ENCODE peak calls at places on chromosomes 11 and 22, in six cellular contexts. L, C, A, N, F and Y are unnamed samples.

GRCh38 chr22:50422046-50422445 is 52.8 kb downstream of the SBF1 start:
- DNase-seq in L (no peak), C (no peak), A (no peak), N (no peak), F (no peak), Y (no peak)

GRCh38 chr11:129323896-129324522 is 51.6 kb upstream of the BARX2 start:
- DNase-seq in L (no peak), C (peak), A (no peak), N (peak), F (peak), Y (no peak)

GRCh38 chr11:132147464-132147863 is 777.0 kb downstream of the NTM start:
- DNase-seq in L (no peak), C (no peak), A (no peak), N (no peak), F (no peak), Y (no peak)

GRCh38 chr11:65432686-65433582 is 10.3 kb downstream of the NEAT1 start:
- DNase-seq in L (no peak), C (peak), A (no peak), N (peak), F (peak), Y (no peak)

GRCh38 chr22:43654271-43654670 is 157.8 kb downstream of the EFCAB6 start:
- DNase-seq in L (no peak), C (no peak), A (no peak), N (no peak), F (no peak), Y (no peak)

GRCh38 chr22:19478086-19478392 is 954 bp downstream of the UFD1 start:
- DNase-seq in L (no peak), C (no peak), A (no peak), N (no peak), F (peak), Y (no peak)

GRCh38 chr11:61120865-61121831 is 18.9 kb downstream of the CD5 start:
- DNase-seq in L (no peak), C (peak), A (no peak), N (no peak), F (peak), Y (no peak)

GRCh38 chr11:29879560-29879959 is 137.3 kb downstream of the KCNA4 start:
- DNase-seq in L (no peak), C (no peak), A (no peak), N (no peak), F (no peak), Y (no peak)

GRCh38 chr22:30876221-30876751 is 92.3 kb downstream of the MORC2 start:
- DNase-seq in L (peak), C (no peak), A (no peak), N (no peak), F (no peak), Y (no peak)

GRCh38 chr22:26860233-26860765 is 202.9 kb downstream of the MIAT start:
- DNase-seq in L (no peak), C (no peak), A (no peak), N (no peak), F (no peak), Y (no peak)

GRCh38 chr11:94586546-94586945 is 19.4 kb downstream of the PIWIL4 start:
- DNase-seq in L (no peak), C (no peak), A (no peak), N (no peak), F (no peak), Y (no peak)

GRCh38 chr11:77557553-77557952 is 32.2 kb upstream of the AQP11 start:
- DNase-seq in L (peak), C (peak), A (peak), N (peak), F (no peak), Y (no peak)

GRCh38 chr11:36790450-36790849 is 192.4 kb upstream of the RAG2 start:
- DNase-seq in L (no peak), C (no peak), A (no peak), N (no peak), F (no peak), Y (no peak)

GRCh38 chr11:18987454-18988231 is 48.4 kb upstream of the MRGPRX1 start:
- DNase-seq in L (no peak), C (peak), A (no peak), N (peak), F (no peak), Y (no peak)

GRCh38 chr22:49420651-49421050 is 407.0 kb downstream of the BRD1 start:
- DNase-seq in L (no peak), C (no peak), A (no peak), N (no peak), F (no peak), Y (no peak)

GRCh38 chr22:36246718-36247117 is 6.2 kb upstream of the APOL1 start:
- DNase-seq in L (no peak), C (no peak), A (no peak), N (no peak), F (no peak), Y (no peak)

GRCh38 chr11:71435278-71435951 is 12.8 kb downstream of the DHCR7 start:
- DNase-seq in L (no peak), C (no peak), A (no peak), N (no peak), F (no peak), Y (no peak)

GRCh38 chr11:2522636-2523255 is 77.9 kb downstream of the KCNQ1 start:
- DNase-seq in L (peak), C (no peak), A (no peak), N (no peak), F (no peak), Y (no peak)

GRCh38 chr11:68341557-68342458 is 29.4 kb downstream of the LRP5 start:
- DNase-seq in L (no peak), C (no peak), A (no peak), N (no peak), F (peak), Y (no peak)

GRCh38 chr11:108873938-108874337 is 209.1 kb downstream of the DDX10 start:
- DNase-seq in L (no peak), C (no peak), A (no peak), N (no peak), F (no peak), Y (no peak)

GRCh38 chr11:7904910-7905309 is 26.2 kb downstream of the OR10A6 start:
- DNase-seq in L (no peak), C (peak), A (no peak), N (peak), F (no peak), Y (no peak)

GRCh38 chr11:68865241-68865640 is 23.5 kb upstream of the CPT1A start:
- DNase-seq in L (no peak), C (no peak), A (no peak), N (no peak), F (no peak), Y (no peak)

GRCh38 chr11:67006029-67006884 is 16.7 kb upstream of the SYT12 start:
- DNase-seq in L (peak), C (no peak), A (no peak), N (peak), F (no peak), Y (no peak)

GRCh38 chr22:29003975-29004646 is 57.5 kb downstream of the C22orf31 start:
- DNase-seq in L (peak), C (no peak), A (no peak), N (no peak), F (no peak), Y (peak)

GRCh38 chr11:103907548-103908455 is 128.6 kb upstream of the DDI1 start:
- DNase-seq in L (no peak), C (peak), A (no peak), N (no peak), F (peak), Y (no peak)

GRCh38 chr22:38706101-38706884 is 549 bp downstream of the GTPBP1 start:
- DNase-seq in L (no peak), C (peak), A (no peak), N (peak), F (peak), Y (no peak)

GRCh38 chr11:66315921-66316811 is 678 bp downstream of the CD248 start:
- DNase-seq in L (no peak), C (no peak), A (no peak), N (no peak), F (no peak), Y (no peak)

GRCh38 chr11:121241300-121242176 is 51.0 kb upstream of the SC5D start:
- DNase-seq in L (peak), C (no peak), A (no peak), N (no peak), F (no peak), Y (no peak)

GRCh38 chr11:67354314-67355022 is 1.1 kb upstream of the POLD4 start:
- DNase-seq in L (peak), C (peak), A (no peak), N (peak), F (peak), Y (no peak)

GRCh38 chr11:102886999-102887398 is 12.2 kb upstream of the MMP12 start:
- DNase-seq in L (no peak), C (no peak), A (no peak), N (no peak), F (no peak), Y (no peak)

GRCh38 chr11:109112748-109113378 is 309.1 kb upstream of the C11orf87 start:
- DNase-seq in L (no peak), C (no peak), A (no peak), N (no peak), F (no peak), Y (no peak)

GRCh38 chr22:20779014-20779812 is 5.3 kb downstream of the SERPIND1 start:
- DNase-seq in L (no peak), C (no peak), A (no peak), N (no peak), F (no peak), Y (no peak)

GRCh38 chr11:210122-210802 is 2.8 kb downstream of the RIC8A start:
- DNase-seq in L (no peak), C (peak), A (no peak), N (peak), F (peak), Y (no peak)

GRCh38 chr22:50314455-50315288 is 7.2 kb upstream of the PLXNB2 start:
- DNase-seq in L (peak), C (no peak), A (no peak), N (peak), F (no peak), Y (no peak)

GRCh38 chr11:37786214-37786755 is 1188.2 kb upstream of the RAG2 start:
- DNase-seq in L (no peak), C (peak), A (no peak), N (no peak), F (peak), Y (no peak)

GRCh38 chr11:17388609-17389204 is at the start of gene KCNJ11:
- DNase-seq in L (peak), C (no peak), A (peak), N (no peak), F (no peak), Y (no peak)

GRCh38 chr22:27682438-27682837 is 119.1 kb downstream of the MN1 start:
- DNase-seq in L (peak), C (no peak), A (no peak), N (no peak), F (no peak), Y (no peak)

GRCh38 chr11:61325649-61326414 is 7.1 kb downstream of the DDB1 start:
- DNase-seq in L (no peak), C (no peak), A (no peak), N (no peak), F (peak), Y (no peak)

GRCh38 chr11:94880216-94880615 is 93.1 kb downstream of the CWC15 start:
- DNase-seq in L (no peak), C (peak), A (no peak), N (peak), F (no peak), Y (no peak)

GRCh38 chr22:23522642-23523251 is 57.3 kb downstream of the IGLL1 start:
- DNase-seq in L (no peak), C (no peak), A (no peak), N (peak), F (peak), Y (no peak)

GRCh38 chr22:23521442-23522113 is 58.5 kb downstream of the IGLL1 start:
- DNase-seq in L (peak), C (peak), A (peak), N (peak), F (peak), Y (peak)

GRCh38 chr22:23524226-23524625 is 55.9 kb downstream of the IGLL1 start:
- DNase-seq in L (no peak), C (no peak), A (no peak), N (no peak), F (no peak), Y (no peak)

GRCh38 chr22:23525510-23525909 is 54.6 kb downstream of the IGLL1 start:
- DNase-seq in L (no peak), C (no peak), A (no peak), N (peak), F (no peak), Y (no peak)

GRCh38 chr22:23523746-23524145 is 56.3 kb downstream of the IGLL1 start:
- DNase-seq in L (no peak), C (no peak), A (no peak), N (no peak), F (no peak), Y (no peak)
- H3K23ac ChIP-seq in L (no peak), C (no peak), A (no peak), N (no peak), F (no peak), Y (peak)

GRCh38 chr11:117514256-117514655 is 186.6 kb downstream of the CEP164 start:
- DNase-seq in L (no peak), C (no peak), A (no peak), N (no peak), F (no peak), Y (no peak)
- H4K91ac ChIP-seq in L (no peak), C (no peak), A (no peak), N (no peak), F (no peak), Y (no peak)

GRCh38 chr22:24289781-24290181 is 19.1 kb downstream of the SPECC1L start:
- DNase-seq in L (no peak), C (no peak), A (no peak), N (no peak), F (peak), Y (peak)
- H3K23ac ChIP-seq in L (no peak), C (peak), A (no peak), N (no peak), F (no peak), Y (no peak)

GRCh38 chr11:83259559-83259958 is 26.6 kb downstream of the CCDC90B start:
- DNase-seq in L (no peak), C (no peak), A (no peak), N (no peak), F (no peak), Y (no peak)
- H4K91ac ChIP-seq in L (no peak), C (no peak), A (no peak), N (no peak), F (no peak), Y (no peak)

GRCh38 chr11:74950374-74950969 is 1.4 kb downstream of the SPCS2 start:
- DNase-seq in L (no peak), C (no peak), A (no peak), N (no peak), F (no peak), Y (no peak)
- H3K23ac ChIP-seq in L (no peak), C (peak), A (no peak), N (no peak), F (no peak), Y (no peak)

DNA sequence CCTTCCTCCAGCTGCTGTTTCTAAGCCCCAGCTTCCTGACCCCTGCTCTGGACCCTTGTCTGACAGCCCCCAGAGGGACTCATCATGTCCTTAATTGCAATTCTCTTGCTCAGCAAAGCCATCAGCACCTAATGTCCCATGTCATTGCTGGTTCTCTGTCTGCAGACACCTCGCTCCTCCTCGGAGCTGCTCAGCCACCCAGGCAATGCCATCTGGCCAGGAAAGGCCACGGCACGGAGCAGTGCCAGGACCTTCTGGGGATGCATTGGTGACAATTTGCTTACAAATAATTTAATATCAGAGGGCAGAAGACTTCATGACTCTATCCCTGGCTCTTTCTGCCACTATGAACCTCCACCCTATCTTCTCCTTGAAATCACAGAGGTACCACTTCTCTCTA is 107.0 kb upstream of the THY1 start:
- DNase-seq in L (no peak), C (no peak), A (no peak), N (no peak), F (no peak), Y (no peak)
- H4K91ac ChIP-seq in L (no peak), C (no peak), A (no peak), N (no peak), F (no peak), Y (no peak)

GRCh38 chr22:41237036-41237706 is 3.6 kb downstream of the CHADL start:
- DNase-seq in L (peak), C (no peak), A (peak), N (no peak), F (no peak), Y (no peak)
- H3K23ac ChIP-seq in L (no peak), C (no peak), A (no peak), N (no peak), F (no peak), Y (peak)

GRCh38 chr11:28736256-28736655 is 628.1 kb downstream of the METTL15 start:
- DNase-seq in L (no peak), C (peak), A (no peak), N (no peak), F (peak), Y (no peak)

GRCh38 chr11:28735511-28735910 is 627.3 kb downstream of the METTL15 start:
- DNase-seq in L (no peak), C (no peak), A (no peak), N (no peak), F (no peak), Y (no peak)

GRCh38 chr11:28743101-28743550 is 634.9 kb downstream of the METTL15 start:
- DNase-seq in L (no peak), C (peak), A (no peak), N (no peak), F (peak), Y (no peak)

GRCh38 chr11:28739489-28740280 is 631.5 kb downstream of the METTL15 start:
- DNase-seq in L (no peak), C (no peak), A (no peak), N (no peak), F (no peak), Y (no peak)

GRCh38 chr11:28738549-28738948 is 630.4 kb downstream of the METTL15 start:
- DNase-seq in L (no peak), C (peak), A (no peak), N (peak), F (peak), Y (no peak)
- H4K91ac ChIP-seq in L (no peak), C (peak), A (no peak), N (no peak), F (no peak), Y (no peak)